ENCODE peak calls at places on chromosomes 7 and 10, in four cellular contexts. One of them, this sample, is unnamed.
A peak's percentile ranks its signal among the peaks of the same experiment; 100 is the strongest.

GRCh38 chr7:77811895-77812685 is 13.5 kb downstream of the PHTF2 start:
- DNase-seq in stomach: no peak
- DNase-seq in suprapubic skin: no peak
- DNase-seq in transverse colon: no peak
- DNase-seq in this sample: no peak

GRCh38 chr7:143945423-143945822 is 9.2 kb upstream of the OR2F1 start:
- DNase-seq in stomach: no peak
- DNase-seq in suprapubic skin: no peak
- DNase-seq in transverse colon: no peak
- DNase-seq in this sample: no peak

GRCh38 chr7:10973942-10974716 is 457 bp downstream of the PHF14 start:
- DNase-seq in transverse colon: peak; percentile 37
- DNase-seq in stomach: peak; percentile 28
- DNase-seq in suprapubic skin: peak; percentile 73
- DNase-seq in this sample: peak; percentile 40

GRCh38 chr10:99551158-99551557 is 18.4 kb downstream of the NKX2-3 start:
- DNase-seq in transverse colon: peak; percentile 57
- DNase-seq in suprapubic skin: no peak
- DNase-seq in stomach: no peak
- DNase-seq in this sample: no peak

GRCh38 chr10:3783313-3783689 is 1.7 kb downstream of the KLF6 start:
- DNase-seq in transverse colon: peak; percentile 71
- DNase-seq in stomach: peak; percentile 65
- DNase-seq in suprapubic skin: peak; percentile 87
- DNase-seq in this sample: no peak

GRCh38 chr10:83122336-83122735 is 1017.0 kb upstream of the GHITM start:
- DNase-seq in suprapubic skin: no peak
- DNase-seq in stomach: no peak
- DNase-seq in transverse colon: no peak
- DNase-seq in this sample: no peak

GRCh38 chr7:33745934-33746333 is 159.4 kb upstream of the BMPER start:
- DNase-seq in suprapubic skin: no peak
- DNase-seq in stomach: no peak
- DNase-seq in transverse colon: no peak
- DNase-seq in this sample: no peak

GRCh38 chr7:45242261-45242660 is 84.7 kb downstream of the RAMP3 start:
- DNase-seq in transverse colon: no peak
- DNase-seq in stomach: no peak
- DNase-seq in suprapubic skin: no peak
- DNase-seq in this sample: no peak

GRCh38 chr10:50260791-50261281 is 9.5 kb upstream of the ASAH2 start:
- DNase-seq in stomach: no peak
- DNase-seq in suprapubic skin: no peak
- DNase-seq in transverse colon: no peak
- DNase-seq in this sample: no peak

GRCh38 chr7:99976626-99977025 is 795 bp upstream of the AZGP1 start:
- DNase-seq in suprapubic skin: no peak
- DNase-seq in transverse colon: no peak
- DNase-seq in stomach: no peak
- DNase-seq in this sample: peak; percentile 28

GRCh38 chr7:192035-192649 is at the start of gene FAM20C:
- DNase-seq in transverse colon: peak; percentile 83
- DNase-seq in suprapubic skin: peak; percentile 87
- DNase-seq in stomach: peak; percentile 91
- DNase-seq in this sample: peak; percentile 83

GRCh38 chr10:87865201-87866025 is 2.0 kb downstream of the PTEN start:
- DNase-seq in stomach: no peak
- DNase-seq in transverse colon: no peak
- DNase-seq in suprapubic skin: no peak
- DNase-seq in this sample: no peak

DNA sequence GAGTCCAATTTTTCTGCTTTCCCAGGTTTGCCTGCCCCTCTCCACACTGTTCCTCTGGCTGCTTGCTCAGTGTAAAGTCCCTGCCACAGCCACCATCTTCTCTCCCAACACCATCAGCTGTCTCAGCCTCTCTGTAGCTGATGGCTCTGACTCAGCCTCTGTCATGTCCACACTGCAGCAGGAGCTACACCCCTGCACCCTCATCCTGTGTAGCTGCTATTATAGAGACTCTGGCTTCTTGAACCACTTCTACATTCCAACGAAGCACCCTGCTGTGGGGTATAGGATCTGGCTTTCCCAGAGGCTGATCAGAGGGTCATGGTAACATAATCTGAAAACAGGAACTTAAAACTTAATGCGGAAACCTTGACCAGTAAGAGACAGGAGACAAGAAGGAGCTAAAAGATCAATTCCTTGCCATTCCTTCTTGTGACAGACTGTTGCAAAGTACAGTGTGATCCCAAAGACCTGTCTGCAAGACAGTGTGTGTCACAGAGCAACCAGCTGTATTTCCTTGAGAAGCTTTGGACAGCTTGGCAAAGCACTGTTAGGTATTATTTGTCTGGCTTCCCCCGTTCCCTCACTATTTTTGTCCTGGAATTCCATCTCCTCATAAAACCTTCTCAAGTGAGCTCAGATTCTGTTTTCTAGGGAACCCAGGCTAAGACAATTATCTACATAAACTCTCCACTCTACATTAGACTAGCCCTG is 42.3 kb downstream of the NRCAM start:
- DNase-seq in stomach: no peak
- DNase-seq in transverse colon: no peak
- DNase-seq in suprapubic skin: no peak
- DNase-seq in this sample: no peak
- H3K4me1 ChIP-seq in stomach: no peaks in the 10 kb centered on the region
- H3K4me1 ChIP-seq in transverse colon: no peaks in the 10 kb centered on the region
- H3K4me1 ChIP-seq in suprapubic skin: peaks cover 7% of the 10 kb centered on the region
- H3K4me1 ChIP-seq in this sample: peaks cover 5% of the 10 kb centered on the region

GRCh38 chr7:27405780-27406179 is 163.2 kb downstream of the EVX1 start:
- DNase-seq in transverse colon: no peak
- DNase-seq in stomach: no peak
- DNase-seq in suprapubic skin: no peak
- DNase-seq in this sample: no peak

GRCh38 chr7:27412164-27412563 is 169.6 kb downstream of the EVX1 start:
- DNase-seq in suprapubic skin: no peak
- DNase-seq in transverse colon: no peak
- DNase-seq in stomach: no peak
- DNase-seq in this sample: no peak

GRCh38 chr7:27411145-27411544 is 168.5 kb downstream of the EVX1 start:
- DNase-seq in stomach: no peak
- DNase-seq in suprapubic skin: no peak
- DNase-seq in transverse colon: no peak
- DNase-seq in this sample: no peak

GRCh38 chr7:27409311-27409710 is 166.7 kb downstream of the EVX1 start:
- DNase-seq in suprapubic skin: no peak
- DNase-seq in stomach: no peak
- DNase-seq in transverse colon: no peak
- DNase-seq in this sample: no peak

GRCh38 chr7:27409776-27410175 is 167.2 kb downstream of the EVX1 start:
- DNase-seq in suprapubic skin: no peak
- DNase-seq in transverse colon: no peak
- DNase-seq in stomach: no peak
- DNase-seq in this sample: no peak
- TF ChIP-seq POLR2AphosphoS5 in suprapubic skin: no peak
- TF ChIP-seq POLR2AphosphoS5 in transverse colon: no peak
- TF ChIP-seq POLR2AphosphoS5 in stomach: no peak
- TF ChIP-seq POLR2AphosphoS5 in this sample: no peak

GRCh38 chr7:139341058-139341775 is at the start of gene FMC1:
- DNase-seq in suprapubic skin: peak; percentile 96
- DNase-seq in stomach: peak; percentile 93
- DNase-seq in transverse colon: peak; percentile 94
- DNase-seq in this sample: peak; percentile 96
- TF ChIP-seq POLR2A in suprapubic skin: peak; percentile 26
- TF ChIP-seq POLR2A in stomach: peak; percentile 23
- TF ChIP-seq POLR2A in transverse colon: peak; percentile 79
- TF ChIP-seq POLR2A in this sample: peak; percentile 40

DNA sequence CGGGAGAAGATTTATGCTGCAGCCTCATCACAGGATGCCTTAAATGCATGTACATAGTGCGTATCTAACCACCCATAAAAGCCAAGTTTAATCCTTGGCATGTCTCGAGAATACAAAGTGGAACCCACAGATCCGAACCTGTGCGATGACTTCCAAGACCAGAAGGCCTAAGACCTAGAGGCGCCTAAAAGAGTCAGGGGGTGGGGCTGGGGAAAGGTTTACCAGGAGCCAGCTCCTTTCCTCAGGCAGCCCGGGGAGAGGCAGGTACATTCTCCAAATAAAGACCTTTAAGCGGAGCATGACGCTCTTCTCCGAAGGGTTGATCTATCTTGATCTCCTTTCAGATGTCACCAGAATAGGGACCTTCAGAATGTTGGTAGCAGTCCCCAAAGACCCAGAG is 9.7 kb downstream of the SP8 start:
- DNase-seq in stomach: no peak
- DNase-seq in suprapubic skin: no peak
- DNase-seq in transverse colon: no peak
- DNase-seq in this sample: no peak
- H3K4me1 ChIP-seq in stomach: peaks cover 10% of the 10 kb centered on the region
- H3K4me1 ChIP-seq in suprapubic skin: peaks cover 13% of the 10 kb centered on the region
- H3K4me1 ChIP-seq in transverse colon: peaks cover 12% of the 10 kb centered on the region
- H3K4me1 ChIP-seq in this sample: peaks cover 10% of the 10 kb centered on the region

This sample was measured in upper lobe of left lung.